ENCODE peak calls at places on chromosomes 1 and 21, in nine cellular contexts. I is non-pigmented ciliary epithelial cell; P is GM23338; K is stimulated activated CD8-positive, alpha-beta memory T cell treated with anti-CD3 and anti-CD28 coated beads, Interleukin-7, amount 100 ng/mL, for 1 hour; Q is AG04450; D is HS-5; Z is stromal cell of bone marrow; V is GM12891; T is glutamatergic neuron. X is an unnamed sample.

GRCh38 chr1:202618387-202619022 is 91.7 kb downstream of the SYT2 start:
- DNase-seq in I (no peak), P (no peak), K (no peak), Q (no peak), D (no peak), Z (no peak), V (no peak), T (no peak), X (no peak)

GRCh38 chr1:85578321-85579295 is 2.0 kb upstream of the CCN1 start:
- DNase-seq in I (peak), P (peak), K (no peak), Q (peak), D (peak), Z (peak), V (no peak), T (no peak), X (no peak)

GRCh38 chr1:65264197-65264929 is 45.0 kb upstream of the DNAJC6 start:
- DNase-seq in I (no peak), P (peak), K (no peak), Q (no peak), D (no peak), Z (peak), V (no peak), T (peak), X (no peak)

GRCh38 chr1:173202430-173203145 is 4.5 kb downstream of the TNFSF4 start:
- DNase-seq in I (peak), P (peak), K (no peak), Q (peak), D (peak), Z (peak), V (no peak), T (no peak), X (no peak)

GRCh38 chr1:18047122-18047521 is 60.5 kb upstream of the IGSF21 start:
- DNase-seq in I (no peak), P (no peak), K (no peak), Q (no peak), D (no peak), Z (no peak), V (no peak), T (no peak), X (no peak)

GRCh38 chr1:234264832-234265231 is 108.4 kb upstream of the COA6 start:
- DNase-seq in I (no peak), P (no peak), K (no peak), Q (no peak), D (no peak), Z (no peak), V (no peak), T (no peak), X (no peak)

GRCh38 chr1:227947678-227948492 is at the start of gene WNT9A:
- DNase-seq in I (no peak), P (peak), K (no peak), Q (no peak), D (no peak), Z (peak), V (peak), T (peak), X (no peak)

GRCh38 chr1:220219865-220220698 is 52.2 kb downstream of the RAB3GAP2 start:
- DNase-seq in I (no peak), P (no peak), K (no peak), Q (no peak), D (no peak), Z (no peak), V (no peak), T (no peak), X (peak)

GRCh38 chr1:7549277-7549676 is 221.8 kb upstream of the VAMP3 start:
- DNase-seq in I (peak), P (no peak), K (no peak), Q (no peak), D (peak), Z (peak), V (no peak), T (peak), X (peak)

GRCh38 chr1:206635080-206635982 is at the start of gene DYRK3:
- DNase-seq in I (peak), P (peak), K (peak), Q (peak), D (peak), Z (peak), V (peak), T (peak), X (peak)

GRCh38 chr1:211828584-211829342 is 1.8 kb downstream of the LPGAT1 start:
- DNase-seq in I (no peak), P (no peak), K (no peak), Q (no peak), D (no peak), Z (no peak), V (no peak), T (no peak), X (no peak)

GRCh38 chr1:27395441-27396195 is 3.2 kb downstream of the GPR3 start:
- DNase-seq in I (no peak), P (peak), K (peak), Q (no peak), D (no peak), Z (no peak), V (peak), T (peak), X (no peak)

GRCh38 chr1:99728494-99729235 is 37.8 kb downstream of the FRRS1 start:
- DNase-seq in I (no peak), P (peak), K (no peak), Q (no peak), D (no peak), Z (no peak), V (no peak), T (peak), X (no peak)

GRCh38 chr1:29767769-29768425 is 531.6 kb downstream of the PTPRU start:
- DNase-seq in I (no peak), P (no peak), K (no peak), Q (no peak), D (no peak), Z (no peak), V (no peak), T (no peak), X (no peak)

GRCh38 chr1:86741947-86742572 is 37.7 kb downstream of the SH3GLB1 start:
- DNase-seq in I (no peak), P (peak), K (peak), Q (no peak), D (no peak), Z (no peak), V (no peak), T (no peak), X (no peak)

GRCh38 chr1:196407358-196408041 is 200.7 kb downstream of the KCNT2 start:
- DNase-seq in I (peak), P (peak), K (no peak), Q (no peak), D (no peak), Z (no peak), V (no peak), T (no peak), X (no peak)

GRCh38 chr1:186500804-186501203 is 39.9 kb upstream of the PDC start:
- DNase-seq in I (no peak), P (no peak), K (no peak), Q (no peak), D (no peak), Z (no peak), V (no peak), T (no peak), X (no peak)

GRCh38 chr1:31531177-31532000 is 44.9 kb upstream of the TINAGL1 start:
- DNase-seq in I (peak), P (no peak), K (no peak), Q (peak), D (peak), Z (no peak), V (no peak), T (no peak), X (no peak)

GRCh38 chr1:8858112-8858668 is 20.3 kb downstream of the ENO1 start:
- DNase-seq in I (peak), P (no peak), K (no peak), Q (no peak), D (peak), Z (peak), V (no peak), T (no peak), X (no peak)

GRCh38 chr1:31957701-31958674 is 19.8 kb upstream of the PTP4A2 start:
- DNase-seq in I (no peak), P (no peak), K (no peak), Q (no peak), D (no peak), Z (no peak), V (no peak), T (no peak), X (peak)

GRCh38 chr1:234000557-234001081 is 96.1 kb downstream of the SLC35F3 start:
- DNase-seq in I (no peak), P (peak), K (no peak), Q (no peak), D (no peak), Z (no peak), V (no peak), T (no peak), X (no peak)

GRCh38 chr1:57591854-57592253 is 168.0 kb upstream of the DAB1 start:
- DNase-seq in I (no peak), P (no peak), K (no peak), Q (no peak), D (no peak), Z (no peak), V (no peak), T (no peak), X (no peak)

GRCh38 chr21:42027804-42028753 is 17.9 kb upstream of the ZBTB21 start:
- DNase-seq in I (no peak), P (no peak), K (no peak), Q (no peak), D (no peak), Z (no peak), V (no peak), T (no peak), X (no peak)

GRCh38 chr1:179708434-179709195 is 34.5 kb upstream of the FAM163A start:
- DNase-seq in I (no peak), P (no peak), K (no peak), Q (no peak), D (no peak), Z (no peak), V (no peak), T (no peak), X (no peak)

GRCh38 chr1:109498161-109498801 is 4.4 kb downstream of the CYB561D1 start:
- DNase-seq in I (no peak), P (peak), K (no peak), Q (no peak), D (no peak), Z (no peak), V (no peak), T (peak), X (no peak)

GRCh38 chr1:119204169-119204568 is 63.7 kb upstream of the WARS2 start:
- DNase-seq in I (no peak), P (no peak), K (no peak), Q (no peak), D (no peak), Z (no peak), V (no peak), T (no peak), X (no peak)

GRCh38 chr1:3664700-3665375 is 12.5 kb downstream of the TP73 start:
- DNase-seq in I (no peak), P (no peak), K (no peak), Q (no peak), D (no peak), Z (no peak), V (no peak), T (no peak), X (no peak)

GRCh38 chr1:169015464-169015863 is 91.0 kb upstream of the ATP1B1 start:
- DNase-seq in I (no peak), P (no peak), K (no peak), Q (no peak), D (no peak), Z (no peak), V (no peak), T (no peak), X (no peak)

GRCh38 chr21:42959754-42960153 is 14.6 kb upstream of the PKNOX1 start:
- DNase-seq in I (no peak), P (peak), K (no peak), Q (no peak), D (no peak), Z (no peak), V (no peak), T (no peak), X (no peak)

GRCh38 chr1:3456964-3457909 is 2.8 kb downstream of the ARHGEF16 start:
- DNase-seq in I (no peak), P (no peak), K (no peak), Q (no peak), D (no peak), Z (no peak), V (no peak), T (no peak), X (no peak)

GRCh38 chr1:6131561-6131960 is 48.6 kb downstream of the CHD5 start:
- DNase-seq in I (no peak), P (no peak), K (no peak), Q (no peak), D (no peak), Z (no peak), V (no peak), T (no peak), X (no peak)

GRCh38 chr1:159826436-159827101 is at the start of gene SLAMF8:
- DNase-seq in I (no peak), P (no peak), K (peak), Q (no peak), D (no peak), Z (no peak), V (no peak), T (no peak), X (no peak)

GRCh38 chr1:6414443-6414844 is 5.3 kb downstream of the HES2 start:
- DNase-seq in I (no peak), P (peak), K (no peak), Q (peak), D (no peak), Z (no peak), V (no peak), T (peak), X (peak)

X was measured in GM12864.